ENCODE peak calls at places on chromosomes 2 and 18, in ten cellular contexts. K is glutamatergic neuron; D is astrocyte of the spinal cord; I is heart left ventricle; L is kidney epithelial cell; Y is thoracic aorta; M is mucosa of descending colon; H is colonic mucosa; O is CD4-positive, alpha-beta T cell; X is bronchial epithelial cell. F is an unnamed sample.

GRCh38 chr2:54479422-54479821 is 23.3 kb downstream of the SPTBN1 start:
- DNase-seq in O (no peak), I (no peak), H (no peak), Y (no peak), X (peak), K (no peak), D (no peak), L (no peak), M (no peak), F (peak)

GRCh38 chr2:11154460-11155325 is 574 bp upstream of the SLC66A3 start:
- DNase-seq in L (peak), D (peak), H (peak), Y (peak), O (peak), K (peak), I (peak), M (peak), X (peak), F (peak)

GRCh38 chr18:13611616-13612110 is 114.7 kb downstream of the FAM210A start:
- DNase-seq in H (no peak), M (no peak), Y (no peak), D (peak), O (no peak), X (no peak), I (peak), K (no peak), L (no peak), F (peak)

GRCh38 chr2:161522796-161523195 is 101.4 kb upstream of the SLC4A10 start:
- DNase-seq in D (no peak), K (no peak), Y (no peak), I (no peak), O (no peak), X (no peak), M (no peak), L (no peak), H (no peak), F (no peak)

GRCh38 chr18:71107220-71107619 is 818.4 kb downstream of the SOCS6 start:
- DNase-seq in L (no peak), K (no peak), X (no peak), I (no peak), O (no peak), D (no peak), M (no peak), Y (no peak), H (no peak), F (no peak)

GRCh38 chr2:144086965-144087364 is 433.0 kb downstream of the ZEB2 start:
- DNase-seq in M (no peak), Y (no peak), I (no peak), O (no peak), K (no peak), D (peak), H (no peak), X (peak), L (no peak), F (peak)

GRCh38 chr2:190530211-190530639 is 4.3 kb downstream of the NEMP2 start:
- DNase-seq in D (peak), L (no peak), Y (no peak), K (no peak), M (no peak), X (no peak), O (no peak), H (no peak), I (no peak), F (peak)

GRCh38 chr2:224271854-224272620 is 129.9 kb downstream of the FAM124B start:
- DNase-seq in L (no peak), M (no peak), O (no peak), D (no peak), I (no peak), Y (no peak), K (no peak), X (peak), H (no peak), F (no peak)

GRCh38 chr2:119818792-119819191 is 59.1 kb downstream of the PTPN4 start:
- DNase-seq in I (no peak), Y (no peak), L (no peak), M (no peak), H (no peak), D (no peak), K (no peak), X (no peak), O (no peak), F (no peak)

GRCh38 chr2:217563565-217563964 is 439.2 kb downstream of the TNS1 start:
- DNase-seq in L (no peak), X (no peak), H (no peak), Y (no peak), O (no peak), M (no peak), D (no peak), K (no peak), I (no peak), F (no peak)

GRCh38 chr2:85134255-85135065 is 1.3 kb downstream of the TCF7L1 start:
- DNase-seq in L (no peak), X (no peak), K (no peak), O (no peak), I (peak), H (peak), D (peak), M (peak), Y (no peak), F (peak)

GRCh38 chr2:101608411-101609317 is 88.8 kb upstream of the MAP4K4 start:
- DNase-seq in H (no peak), I (no peak), Y (no peak), D (no peak), O (no peak), X (peak), L (no peak), M (no peak), K (no peak), F (no peak)

GRCh38 chr18:42412896-42413295 is 457.9 kb downstream of the PIK3C3 start:
- DNase-seq in H (no peak), O (no peak), K (no peak), M (no peak), L (peak), Y (no peak), I (no peak), D (peak), X (peak), F (peak)

GRCh38 chr2:188385857-188386256 is 94.2 kb downstream of the GULP1 start:
- DNase-seq in K (no peak), O (no peak), D (no peak), L (no peak), Y (no peak), X (no peak), I (no peak), H (no peak), M (no peak), F (no peak)

GRCh38 chr2:24894750-24895149 is 25.3 kb downstream of the ADCY3 start:
- DNase-seq in X (no peak), L (no peak), H (no peak), D (no peak), I (no peak), K (no peak), Y (no peak), M (no peak), O (no peak), F (no peak)

GRCh38 chr2:97911210-97911921 is 84.4 kb downstream of the TMEM131 start:
- DNase-seq in Y (no peak), I (no peak), O (no peak), K (no peak), M (no peak), D (peak), H (no peak), L (no peak), X (peak), F (no peak)

DNA sequence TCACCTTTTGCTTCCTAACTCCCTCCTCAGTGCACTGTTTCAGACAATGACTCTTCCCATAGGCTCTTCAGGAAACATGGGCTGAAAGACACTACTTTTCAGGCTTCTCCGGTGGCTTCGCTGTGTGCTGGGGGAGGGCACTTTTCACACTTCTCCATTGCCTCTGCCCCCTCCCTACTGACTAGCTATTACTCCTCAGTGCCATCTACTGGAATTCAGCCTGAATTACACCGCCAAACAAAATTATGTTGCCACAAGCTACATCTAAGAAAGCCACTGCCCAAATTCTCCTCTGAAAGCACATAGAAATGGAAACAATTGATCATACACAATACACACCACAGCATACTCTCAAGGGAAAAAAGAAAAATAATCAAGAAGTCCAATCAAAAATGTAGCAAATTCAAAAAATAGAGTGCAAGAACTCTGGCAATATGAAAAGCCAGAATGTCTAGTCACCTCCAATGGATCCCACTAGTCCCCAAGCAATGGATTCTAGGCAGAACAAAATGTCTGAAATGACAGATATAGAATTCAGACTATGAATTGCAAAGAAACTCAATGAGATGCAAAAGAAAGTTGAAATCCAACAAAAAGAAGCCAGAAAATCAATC is 1139.4 kb upstream of the GYPC start:
- DNase-seq in O (no peak), Y (no peak), L (no peak), X (peak), M (no peak), I (no peak), H (peak), D (no peak), K (no peak), F (no peak)
- TF ChIP-seq CTCF in O (no peak), Y (no peak), L (peak), X (peak), M (peak), I (no peak), H (peak), D (peak), K (peak), F (peak)

DNA sequence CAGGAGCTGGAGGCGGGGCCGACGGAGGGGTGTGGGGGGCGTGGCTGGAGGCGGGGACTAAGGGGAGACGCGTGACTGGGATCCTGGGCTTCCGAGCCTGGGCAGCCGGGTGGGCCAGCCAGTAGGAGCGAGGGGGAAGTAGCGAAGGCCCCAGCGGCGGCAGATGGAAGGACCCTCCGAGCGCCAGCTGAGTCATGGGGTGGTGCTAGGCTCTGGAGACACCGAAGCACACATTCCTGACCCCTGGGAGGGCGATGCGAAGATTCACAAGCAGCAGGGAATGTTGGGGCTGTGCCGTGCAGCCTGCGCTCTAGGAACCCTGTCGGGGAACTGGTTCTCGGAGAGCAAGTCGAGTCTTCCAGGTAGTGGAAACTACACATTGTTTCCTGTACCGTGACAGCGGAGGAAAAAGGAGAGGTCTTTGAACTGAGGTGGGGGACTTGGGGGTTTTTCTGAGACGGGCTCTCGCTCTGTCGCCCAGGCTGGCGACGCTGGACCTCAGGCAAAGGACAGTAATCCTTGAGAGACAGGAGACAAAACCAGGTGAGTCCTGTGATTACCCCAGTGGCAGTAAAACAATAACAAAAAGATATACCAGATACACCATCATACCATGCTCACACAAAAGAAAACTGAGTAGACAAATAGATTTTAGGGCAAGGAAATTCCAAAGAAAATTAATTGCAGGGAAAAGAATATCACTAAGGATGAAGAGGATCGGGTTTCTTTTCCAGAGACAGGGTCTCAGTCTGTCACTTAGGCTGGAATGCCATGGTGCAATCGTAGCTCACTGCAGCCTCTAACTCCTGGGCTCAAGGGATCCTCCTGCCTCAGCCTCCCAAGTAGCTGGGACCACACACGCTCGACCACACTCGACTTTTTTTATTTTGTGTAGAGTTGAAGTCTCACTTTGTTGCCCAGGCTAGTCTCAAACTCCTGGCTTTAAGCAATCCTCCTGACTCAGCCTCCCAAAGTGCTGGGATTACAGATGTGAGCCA is 828 bp upstream of the AFG3L2 start:
- DNase-seq in L (peak), Y (no peak), X (no peak), D (no peak), O (no peak), H (no peak), M (no peak), K (no peak), I (no peak), F (no peak)
- TF ChIP-seq CTCF in L (no peak), Y (peak), X (no peak), D (peak), O (no peak), H (no peak), M (no peak), K (no peak), I (no peak), F (peak)

GRCh38 chr2:145638675-145639074 is 1118.8 kb upstream of the ZEB2 start:
- DNase-seq in D (no peak), I (no peak), X (no peak), H (no peak), M (no peak), Y (no peak), O (no peak), K (no peak), L (no peak), F (no peak)
- TF ChIP-seq CTCF in D (peak), I (no peak), X (no peak), H (no peak), M (no peak), Y (no peak), O (no peak), K (peak), L (no peak), F (peak)

DNA sequence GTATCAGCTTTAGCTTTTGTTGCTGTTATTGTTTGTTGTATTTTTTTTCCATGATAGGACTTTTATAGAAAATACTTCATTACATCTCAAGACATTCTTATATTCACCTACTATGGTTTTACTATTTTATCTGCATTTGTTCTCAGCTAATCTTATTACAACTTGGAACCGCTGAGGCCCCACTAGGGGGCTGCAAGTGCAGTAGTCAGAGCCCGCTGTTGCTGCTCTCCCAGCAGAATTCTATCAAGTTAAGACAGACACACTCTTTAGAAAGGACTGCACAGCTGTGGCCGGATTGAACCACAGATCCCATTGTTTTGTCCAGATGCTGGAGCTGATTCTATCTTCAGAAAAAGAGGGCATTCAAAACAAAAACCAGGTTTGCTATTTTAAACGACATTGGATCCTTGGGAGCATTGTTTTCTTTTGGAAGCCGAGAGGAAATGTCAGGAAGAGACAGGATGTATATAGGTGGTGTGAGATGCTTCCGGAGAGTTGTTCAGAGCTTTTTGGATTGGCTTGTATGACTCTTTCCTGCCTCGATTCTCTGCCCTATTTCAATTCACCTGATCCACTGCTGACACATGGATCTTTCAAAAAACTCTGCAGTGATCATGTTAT is 105.7 kb upstream of the GAREM1 start:
- DNase-seq in Y (no peak), D (peak), K (peak), L (peak), M (no peak), O (no peak), H (no peak), I (no peak), X (peak), F (peak)
- TF ChIP-seq CTCF in Y (peak), D (peak), K (peak), L (peak), M (no peak), O (no peak), H (no peak), I (peak), X (peak), F (peak)

GRCh38 chr2:118103963-118104942 is 16.0 kb downstream of the INSIG2 start:
- DNase-seq in O (no peak), X (no peak), M (no peak), K (no peak), I (no peak), L (no peak), H (no peak), D (no peak), Y (no peak), F (no peak)
- TF ChIP-seq CTCF in O (no peak), X (no peak), M (no peak), K (no peak), I (no peak), L (no peak), H (no peak), D (no peak), Y (no peak), F (no peak)